ENCODE peak calls at places on chromosomes 13 and 19, in nine cellular contexts. Y is CD8-positive, alpha-beta T cell; M is keratinocyte; Z is AG09309; D is left lung; G is AG04449; Q is fibroblast of villous mesenchyme; L is IMR-90; J is suprapubic skin. K is an unnamed sample.

GRCh38 chr13:22883262-22883840 is 297.4 kb upstream of the SGCG start:
- DNase-seq in Y (no peak), L (no peak), G (no peak), D (no peak), Q (no peak), J (no peak), M (no peak), Z (no peak), K (no peak)

GRCh38 chr13:41995946-41996345 is 35.0 kb upstream of the VWA8 start:
- DNase-seq in Y (no peak), L (peak), G (peak), D (no peak), Z (peak), J (no peak), M (no peak), Q (peak), K (no peak)

GRCh38 chr13:45402641-45403040 is 15.5 kb downstream of the SLC25A30 start:
- DNase-seq in L (no peak), Y (no peak), D (no peak), Z (no peak), G (no peak), J (no peak), Q (no peak), M (no peak), K (no peak)

GRCh38 chr13:21060063-21060826 is 1.1 kb downstream of the LATS2 start:
- DNase-seq in Y (no peak), M (no peak), J (no peak), D (peak), L (peak), G (no peak), Z (no peak), Q (peak), K (no peak)

GRCh38 chr19:2077833-2078619 is 18.1 kb downstream of the MOB3A start:
- DNase-seq in M (no peak), Q (no peak), Y (no peak), D (no peak), J (no peak), L (no peak), Z (no peak), G (no peak), K (no peak)

GRCh38 chr19:610801-611505 is 21.3 kb downstream of the HCN2 start:
- DNase-seq in L (peak), D (no peak), Q (peak), G (peak), Z (no peak), J (no peak), M (no peak), Y (peak), K (no peak)

GRCh38 chr13:33799950-33800592 is 17.9 kb upstream of the RFC3 start:
- DNase-seq in G (peak), Y (no peak), M (no peak), Z (peak), L (peak), J (no peak), Q (peak), D (no peak), K (no peak)

GRCh38 chr13:35703061-35703460 is 226.6 kb upstream of the MAB21L1 start:
- DNase-seq in Y (no peak), G (no peak), D (no peak), Q (no peak), J (no peak), M (no peak), Z (no peak), L (peak), K (no peak)

GRCh38 chr13:47117268-47117667 is 220.4 kb upstream of the HTR2A start:
- DNase-seq in Y (no peak), Q (peak), G (peak), J (no peak), D (no peak), M (no peak), Z (peak), L (peak), K (peak)

GRCh38 chr19:13103961-13104847 is 1.5 kb upstream of the LYL1 start:
- DNase-seq in L (no peak), G (no peak), J (no peak), D (no peak), M (no peak), Q (no peak), Z (no peak), Y (peak), K (no peak)

GRCh38 chr13:48334534-48335127 is 31.1 kb downstream of the RB1 start:
- DNase-seq in D (no peak), Z (peak), Q (peak), J (no peak), Y (no peak), M (peak), G (no peak), L (peak), K (no peak)

GRCh38 chr13:87131611-87132010 is 539.6 kb upstream of the SLITRK5 start:
- DNase-seq in Q (no peak), J (no peak), G (no peak), L (no peak), Y (no peak), D (no peak), M (no peak), Z (no peak), K (no peak)

GRCh38 chr19:18912933-18913332 is 6.3 kb downstream of the COPE start:
- DNase-seq in Z (no peak), M (no peak), L (no peak), G (no peak), D (no peak), Q (no peak), Y (no peak), J (no peak), K (no peak)

GRCh38 chr13:31965361-31966066 is 66.1 kb upstream of the FRY start:
- DNase-seq in G (no peak), D (no peak), M (no peak), Y (no peak), Z (no peak), J (no peak), Q (peak), L (peak), K (no peak)

GRCh38 chr13:59461411-59461810 is 702.3 kb downstream of the DIAPH3 start:
- DNase-seq in Z (no peak), Q (no peak), J (no peak), D (no peak), M (no peak), L (no peak), G (no peak), Y (no peak), K (no peak)

GRCh38 chr13:31638577-31638976 is 100.7 kb upstream of the RXFP2 start:
- DNase-seq in G (no peak), Y (no peak), L (peak), Q (peak), M (no peak), D (no peak), Z (peak), J (no peak), K (peak)

GRCh38 chr13:23608138-23608537 is 37.9 kb downstream of the TNFRSF19 start:
- DNase-seq in L (no peak), M (no peak), Y (no peak), J (no peak), G (no peak), D (no peak), Q (no peak), Z (no peak), K (no peak)

GRCh38 chr19:31096047-31096446 is 253.2 kb downstream of the TSHZ3 start:
- DNase-seq in J (no peak), M (no peak), Q (no peak), G (no peak), Z (no peak), L (no peak), Y (no peak), D (no peak), K (no peak)

GRCh38 chr13:87893982-87894527 is 222.9 kb downstream of the SLITRK5 start:
- DNase-seq in G (no peak), Q (no peak), J (no peak), D (no peak), Z (no peak), M (no peak), L (no peak), Y (no peak), K (no peak)

GRCh38 chr13:84574851-84575250 is 692.6 kb upstream of the SLITRK1 start:
- DNase-seq in M (no peak), J (no peak), Q (no peak), D (no peak), G (peak), L (peak), Y (no peak), Z (peak), K (no peak)

GRCh38 chr13:21557995-21558394 is 46.0 kb downstream of the MICU2 start:
- DNase-seq in Q (peak), L (no peak), G (no peak), M (no peak), D (no peak), Z (no peak), J (no peak), Y (no peak), K (no peak)

GRCh38 chr13:51267581-51267980 is 45.4 kb downstream of the FAM124A start:
- DNase-seq in G (no peak), M (no peak), L (no peak), Q (no peak), Z (no peak), J (peak), D (no peak), Y (no peak), K (no peak)

GRCh38 chr13:36766295-36766694 is 52.7 kb upstream of the RFXAP start:
- DNase-seq in G (no peak), J (no peak), L (peak), Z (no peak), D (peak), Y (no peak), M (no peak), Q (peak), K (no peak)

GRCh38 chr19:40530091-40530901 is 46.4 kb upstream of the SHKBP1 start:
- DNase-seq in L (no peak), M (no peak), G (no peak), Z (no peak), Q (no peak), D (no peak), J (no peak), Y (no peak), K (no peak)

GRCh38 chr13:26483546-26483945 is 73.9 kb upstream of the WASF3 start:
- DNase-seq in Q (no peak), J (peak), Y (no peak), L (no peak), Z (no peak), G (no peak), D (no peak), M (no peak), K (no peak)

GRCh38 chr19:18170714-18171255 is 2.8 kb upstream of the IFI30 start:
- DNase-seq in D (peak), Z (no peak), Y (no peak), J (no peak), M (no peak), Q (no peak), L (no peak), G (no peak), K (no peak)

DNA sequence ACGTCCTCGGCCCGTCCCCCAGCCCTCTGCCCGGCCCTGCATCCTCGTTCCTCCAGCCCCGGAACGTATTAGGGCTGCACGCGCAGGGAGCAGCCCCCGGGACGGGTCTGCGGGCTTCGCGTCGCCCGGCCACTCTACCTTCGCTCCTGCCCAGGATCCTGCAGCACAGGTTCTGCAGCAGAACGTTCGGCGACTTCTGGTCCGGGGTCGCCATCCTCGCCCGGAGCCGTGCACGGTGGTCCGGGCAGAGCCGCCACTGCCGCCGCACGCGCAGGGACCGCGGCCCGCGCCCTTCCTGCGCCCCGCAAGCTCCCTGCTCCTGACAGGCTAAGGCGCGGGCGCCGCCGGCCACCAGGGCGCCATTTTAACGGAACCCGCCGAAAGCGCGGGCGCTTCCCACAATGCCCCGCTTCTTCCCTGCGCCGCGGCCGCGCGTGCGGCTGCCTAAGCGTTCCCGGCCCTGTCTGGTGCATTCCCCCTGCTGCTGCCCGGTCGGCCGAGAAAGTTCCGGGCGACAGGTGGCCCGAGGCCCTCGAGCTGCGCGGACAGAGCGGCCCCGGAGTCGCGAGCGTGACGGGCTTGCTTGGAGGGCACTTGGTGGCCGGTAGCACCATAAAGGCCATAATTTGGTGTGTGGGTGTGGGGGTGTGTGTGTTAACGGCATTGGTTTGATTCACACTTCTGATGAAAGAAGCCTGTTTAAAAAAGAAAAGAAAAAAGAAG is at the start of gene TUBGCP3:
- DNase-seq in M (no peak), Y (peak), G (no peak), J (peak), Z (peak), D (peak), Q (peak), L (peak), K (no peak)
- TF ChIP-seq CTCF in M (no peak), Y (no peak), G (no peak), J (peak), Z (no peak), D (no peak), Q (no peak), L (no peak), K (no peak)

DNA sequence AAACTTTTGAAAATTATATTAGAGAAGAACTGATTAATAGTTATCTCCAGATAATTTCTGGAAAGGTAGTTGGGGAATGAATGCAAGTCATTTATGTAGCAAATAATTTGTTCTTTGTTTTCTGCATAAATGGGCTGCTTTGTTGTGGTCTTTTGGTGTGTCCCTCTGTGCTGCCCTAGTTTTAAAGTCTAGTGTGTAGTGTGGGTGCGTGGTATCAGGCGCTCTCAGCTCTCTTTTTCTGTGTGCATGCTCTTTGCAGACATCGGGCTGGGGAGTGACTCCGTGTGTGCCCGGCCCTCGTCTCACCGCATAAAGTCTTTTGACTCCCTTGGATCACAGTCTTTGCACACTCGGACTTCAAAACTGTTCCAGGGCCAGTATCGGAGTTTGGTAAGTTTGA is 94.5 kb downstream of the ARHGEF7 start:
- DNase-seq in Z (no peak), Q (no peak), G (no peak), M (no peak), J (no peak), D (no peak), Y (no peak), L (no peak), K (no peak)
- H3K4me3 ChIP-seq in Z (no peak), Q (peak), G (peak), M (no peak), J (no peak), D (no peak), Y (no peak), L (no peak), K (no peak)

DNA sequence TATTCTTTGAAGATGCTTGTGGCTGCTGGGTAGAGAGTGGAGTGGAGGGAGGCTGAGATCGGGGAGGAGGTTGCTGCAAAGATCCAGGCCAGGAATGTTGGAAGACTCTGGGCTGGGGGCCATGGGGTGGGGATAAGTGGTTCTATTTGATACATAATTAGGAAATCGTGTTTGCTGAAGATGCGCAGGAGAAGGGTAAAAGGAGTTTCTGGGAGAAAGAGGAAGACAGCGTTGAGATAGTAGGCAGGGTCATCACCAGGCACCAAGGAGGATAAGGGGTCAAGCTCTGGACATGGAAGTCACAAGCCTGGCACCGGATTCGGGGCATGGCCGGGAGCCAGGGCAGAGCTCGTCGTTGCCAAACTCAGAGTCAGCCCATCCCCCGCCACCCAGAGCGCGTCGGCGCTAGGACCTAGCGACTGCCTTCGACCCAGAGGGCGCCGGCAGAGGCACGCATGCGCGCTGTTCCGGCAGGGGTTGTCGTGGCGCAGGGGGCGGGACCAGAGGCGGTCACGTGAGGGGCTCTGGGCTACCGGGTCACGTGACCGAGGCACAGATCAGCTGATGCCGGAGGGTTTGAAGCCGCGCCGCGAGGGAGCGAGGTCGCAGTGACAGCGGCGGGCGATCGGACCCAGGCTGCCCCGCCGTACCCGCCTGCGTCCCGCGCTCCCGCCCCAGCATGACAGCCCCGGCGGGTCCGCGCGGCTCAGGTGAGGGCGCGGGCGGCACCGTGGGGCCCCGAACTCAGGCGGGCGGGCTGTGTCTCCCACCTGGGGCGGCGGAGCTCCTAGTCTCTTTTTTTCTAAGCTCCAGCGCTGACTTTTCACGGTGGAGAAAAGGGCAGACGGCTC is at the start of gene MCOLN1:
- DNase-seq in M (peak), Q (peak), D (peak), G (peak), Y (peak), Z (peak), J (peak), L (peak), K (peak)
- TF ChIP-seq CTCF in M (no peak), Q (no peak), D (no peak), G (no peak), Y (no peak), Z (no peak), J (no peak), L (no peak), K (no peak)

DNA sequence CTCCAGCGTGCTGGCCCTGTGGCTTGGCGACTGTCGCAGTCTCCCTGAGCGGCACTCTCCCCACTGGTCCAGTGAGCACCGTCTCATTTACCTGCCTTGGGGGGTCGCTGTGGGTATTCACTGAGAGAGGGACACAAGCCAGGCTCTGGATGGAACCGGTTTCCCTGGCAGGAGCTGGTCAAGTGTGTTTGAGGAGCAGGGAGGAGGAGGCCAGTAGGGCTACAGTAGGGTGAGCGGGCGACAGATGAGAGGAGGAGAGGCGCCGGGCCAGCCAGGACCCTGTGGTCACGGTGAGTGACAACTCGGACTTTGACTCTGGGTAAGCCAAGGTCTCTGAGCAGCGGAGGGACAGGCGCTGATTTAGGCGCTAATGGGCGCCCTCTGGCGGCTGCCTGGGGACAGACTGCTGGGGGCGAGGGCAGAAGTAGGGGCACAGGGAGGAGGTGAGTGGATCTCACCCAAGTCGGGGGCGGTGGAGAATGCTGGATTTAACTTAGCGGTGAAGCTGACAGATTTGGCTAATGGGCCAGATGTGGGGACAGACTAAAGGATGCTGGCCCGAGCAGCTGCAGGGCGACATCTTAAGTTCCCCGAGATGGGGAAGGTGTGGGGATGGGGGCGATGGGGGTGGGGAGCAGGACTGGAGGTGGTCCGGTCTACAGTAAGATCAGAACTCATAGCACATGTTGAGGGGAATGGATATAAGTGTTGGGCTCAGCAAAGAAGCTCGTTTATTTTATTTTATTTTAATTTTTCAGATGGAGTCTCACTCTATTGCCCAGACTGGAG is 4.7 kb upstream of the PRMT1 start:
- DNase-seq in J (no peak), D (peak), Z (no peak), G (no peak), M (no peak), Q (peak), Y (peak), L (peak), K (no peak)
- H3K4me3 ChIP-seq in J (no peak), D (no peak), Z (no peak), G (no peak), M (no peak), Q (no peak), Y (no peak), L (no peak), K (no peak)